ENCODE peak calls at places on chromosomes 7 and 10, in four cellular contexts. I is activated CD4-positive, alpha-beta T cell treated with anti-CD3 and anti-CD28 coated beads for 24 hours; L is sciatic nerve; G is body of pancreas. B is an unnamed sample.

GRCh38 chr7:39609462-39610149 is 13.8 kb upstream of the RALA start:
- DNase-seq in L (peak; percentile 60), I (no peak), G (no peak), B (no peak)

GRCh38 chr10:108904163-108904878 is 1019.0 kb downstream of the XPNPEP1 start:
- DNase-seq in G (no peak), L (no peak), I (no peak), B (no peak)

GRCh38 chr10:115830260-115830970 is 442.6 kb downstream of the GFRA1 start:
- DNase-seq in G (no peak), L (no peak), I (no peak), B (no peak)

GRCh38 chr7:7719235-7719634 is 828 bp upstream of the RPA3 start:
- DNase-seq in I (no peak), G (peak; percentile 64), L (no peak), B (no peak)

GRCh38 chr10:46216003-46216634 is 70.7 kb upstream of the ANTXRL start:
- DNase-seq in L (no peak), I (no peak), G (no peak), B (no peak)

GRCh38 chr7:124671976-124672375 is 93.6 kb downstream of the GPR37 start:
- DNase-seq in L (no peak), G (no peak), I (no peak), B (no peak)

GRCh38 chr7:155935726-155936125 is 123.5 kb upstream of the SHH start:
- DNase-seq in L (no peak), G (no peak), I (no peak), B (no peak)

GRCh38 chr10:114779803-114780609 is 41.6 kb upstream of the FHIP2A start:
- DNase-seq in I (no peak), L (no peak), G (no peak), B (no peak)

GRCh38 chr7:50621932-50622587 is 56.9 kb upstream of the DDC start:
- DNase-seq in I (no peak), L (no peak), G (no peak), B (no peak)

GRCh38 chr7:91784469-91784868 is 96.0 kb downstream of the MTERF1 start:
- DNase-seq in G (no peak), I (no peak), L (no peak), B (no peak)

GRCh38 chr10:16832351-16833080 is 15.3 kb upstream of the RSU1 start:
- DNase-seq in I (no peak), L (no peak), G (peak; percentile 68), B (no peak)

GRCh38 chr7:44281811-44282600 is 43.4 kb downstream of the CAMK2B start:
- DNase-seq in I (no peak), G (peak; percentile 8), L (peak; percentile 60), B (peak; percentile 74)

GRCh38 chr7:135245226-135245625 is 11.6 kb downstream of the STRA8 start:
- DNase-seq in G (no peak), L (no peak), I (no peak), B (no peak)

GRCh38 chr10:2898509-2898860 is 168.9 kb upstream of the PFKP start:
- DNase-seq in G (no peak), L (no peak), I (no peak), B (no peak)

GRCh38 chr7:96120856-96121255 is 201.0 kb downstream of the SLC25A13 start:
- DNase-seq in I (no peak), L (no peak), G (no peak), B (no peak)

GRCh38 chr10:131979821-131980270 is 1.9 kb downstream of the BNIP3 start:
- DNase-seq in L (peak; percentile 66), G (peak; percentile 50), I (no peak), B (peak; percentile 75)

GRCh38 chr10:33244354-33244967 is 90.0 kb downstream of the NRP1 start:
- DNase-seq in L (no peak), G (no peak), I (no peak), B (no peak)

GRCh38 chr7:41149576-41149975 is 553.3 kb downstream of the INHBA start:
- DNase-seq in L (no peak), I (no peak), G (no peak), B (no peak)

GRCh38 chr7:82507365-82507975 is 63.9 kb upstream of the CACNA2D1 start:
- DNase-seq in L (no peak), G (no peak), I (no peak), B (no peak)

GRCh38 chr10:15473401-15473777 is 102.3 kb upstream of the FAM171A1 start:
- DNase-seq in L (no peak), G (no peak), I (no peak), B (no peak)

GRCh38 chr7:157715938-157716280 is 379.1 kb downstream of the DNAJB6 start:
- DNase-seq in G (no peak), L (no peak), I (no peak), B (peak; percentile 50)

GRCh38 chr10:2477154-2477553 is 590.2 kb upstream of the PFKP start:
- DNase-seq in I (no peak), L (no peak), G (no peak), B (no peak)

GRCh38 chr7:140304071-140304799 is 94.1 kb downstream of the SLC37A3 start:
- DNase-seq in G (no peak), L (no peak), I (no peak), B (no peak)

GRCh38 chr7:146961617-146962016 is 845.0 kb downstream of the CNTNAP2 start:
- DNase-seq in G (no peak), L (no peak), I (no peak), B (no peak)

GRCh38 chr7:55776196-55776595 is 86.4 kb downstream of the SEPTIN14 start:
- DNase-seq in L (no peak), G (no peak), I (no peak), B (no peak)

GRCh38 chr7:148501707-148502139 is 88.8 kb upstream of the C7orf33 start:
- DNase-seq in I (no peak), G (no peak), L (no peak), B (no peak)

GRCh38 chr10:60572511-60573194 is 183.0 kb upstream of the ANK3 start:
- DNase-seq in I (no peak), G (peak; percentile 44), L (no peak), B (no peak)

GRCh38 chr10:11142809-11143208 is 125.1 kb downstream of the CELF2 start:
- DNase-seq in L (no peak), I (no peak), G (no peak), B (no peak)

GRCh38 chr10:28719789-28720436 is 42.6 kb downstream of the BAMBI start:
- DNase-seq in L (no peak), I (no peak), G (no peak), B (no peak)

GRCh38 chr10:113111900-113112853 is 162.1 kb downstream of the TCF7L2 start:
- DNase-seq in G (peak; percentile 87), I (no peak), L (no peak), B (no peak)

GRCh38 chr10:64976150-64976549 is 1454.9 kb downstream of the REEP3 start:
- DNase-seq in I (no peak), G (no peak), L (no peak), B (no peak)

GRCh38 chr7:153457796-153458195 is 594.4 kb upstream of the DPP6 start:
- DNase-seq in I (no peak), L (no peak), G (no peak), B (no peak)

GRCh38 chr10:58817499-58817898 is 304.8 kb downstream of the BICC1 start:
- DNase-seq in I (no peak), L (no peak), G (no peak), B (no peak)

B was measured in cardiac septum.